ENCODE peak calls at places on chromosome 22, in five cellular contexts. D is activated CD8-positive, alpha-beta memory T cell treated with anti-CD3 and anti-CD28 coated beads for 24 hours; F is CD4-positive, CD25-positive, alpha-beta regulatory T cell; U is WTC11; S is astrocyte of the spinal cord. C is an unnamed sample.

GRCh38 chr22:21726650-21727049 is 8.9 kb downstream of the YPEL1 start:
- DNase-seq in D (peak), F (no peak), U (peak), S (no peak), C (no peak)

GRCh38 chr22:50015451-50016307 is 3.1 kb upstream of the IL17REL start:
- DNase-seq in D (no peak), F (no peak), U (no peak), S (no peak), C (no peak)

GRCh38 chr22:21587803-21588611 is 20.5 kb downstream of the UBE2L3 start:
- DNase-seq in D (peak), F (no peak), U (no peak), S (no peak), C (no peak)

GRCh38 chr22:30338802-30339201 is 12.1 kb upstream of the TBC1D10A start:
- DNase-seq in D (no peak), F (no peak), U (no peak), S (no peak), C (no peak)

GRCh38 chr22:37036655-37037377 is 14.7 kb upstream of the KCTD17 start:
- DNase-seq in D (no peak), F (no peak), U (no peak), S (no peak), C (no peak)

GRCh38 chr22:43168416-43169309 is 17.3 kb downstream of the TSPO start:
- DNase-seq in D (no peak), F (no peak), U (no peak), S (peak), C (no peak)

GRCh38 chr22:42473484-42474193 is 41.4 kb upstream of the NFAM1 start:
- DNase-seq in D (no peak), F (peak), U (no peak), S (peak), C (peak)

GRCh38 chr22:35516723-35517122 is 23.9 kb upstream of the RASD2 start:
- DNase-seq in D (no peak), F (no peak), U (no peak), S (no peak), C (no peak)

GRCh38 chr22:23696326-23696851 is 5.6 kb downstream of the RGL4 start:
- DNase-seq in D (peak), F (peak), U (no peak), S (peak), C (no peak)

GRCh38 chr22:25656724-25657123 is 85.3 kb upstream of the MYO18B start:
- DNase-seq in D (no peak), F (no peak), U (no peak), S (no peak), C (no peak)

GRCh38 chr22:35409783-35410662 is 10.1 kb downstream of the MCM5 start:
- DNase-seq in D (no peak), F (no peak), U (no peak), S (no peak), C (no peak)

GRCh38 chr22:45612940-45613339 is 58.7 kb upstream of the ATXN10 start:
- DNase-seq in D (no peak), F (no peak), U (no peak), S (peak), C (peak)

GRCh38 chr22:20750461-20751184 is 23.3 kb upstream of the SERPIND1 start:
- DNase-seq in D (peak), F (no peak), U (no peak), S (peak), C (peak)

GRCh38 chr22:42893366-42894150 is 36.5 kb upstream of the ARFGAP3 start:
- DNase-seq in D (no peak), F (no peak), U (no peak), S (no peak), C (no peak)

GRCh38 chr22:20945578-20945934 is 21.5 kb upstream of the AIFM3 start:
- DNase-seq in D (no peak), F (no peak), U (no peak), S (no peak), C (no peak)

C was measured in kidney tubule cell.